ENCODE peak calls at places on chromosomes 1 and 21, in nine cellular contexts. One of them, this sample, is unnamed.

GRCh38 chr1:9400425-9401079 is 107.9 kb downstream of the SPSB1 start:
- DNase-seq in GM12878: no peak
- DNase-seq in OCI-LY7: peak
- DNase-seq in HCT116: no peak
- DNase-seq in stomach: peak
- DNase-seq in RWPE1: no peak
- DNase-seq in mesothelial cell of epicardium: no peak
- DNase-seq in mucosa of descending colon: peak
- DNase-seq in NB4: peak
- DNase-seq in this sample: no peak

GRCh38 chr1:46008585-46008984 is 123.8 kb downstream of the PIK3R3 start:
- DNase-seq in HCT116: no peak
- DNase-seq in NB4: no peak
- DNase-seq in GM12878: no peak
- DNase-seq in mucosa of descending colon: no peak
- DNase-seq in OCI-LY7: no peak
- DNase-seq in mesothelial cell of epicardium: no peak
- DNase-seq in stomach: no peak
- DNase-seq in RWPE1: peak
- DNase-seq in this sample: no peak

GRCh38 chr21:44895859-44896258 is 22.4 kb upstream of the PTTG1IP start:
- DNase-seq in mucosa of descending colon: no peak
- DNase-seq in GM12878: no peak
- DNase-seq in OCI-LY7: no peak
- DNase-seq in stomach: no peak
- DNase-seq in mesothelial cell of epicardium: no peak
- DNase-seq in NB4: no peak
- DNase-seq in RWPE1: no peak
- DNase-seq in HCT116: no peak
- DNase-seq in this sample: no peak

GRCh38 chr21:32240708-32241433 is 38.0 kb downstream of the MIS18A start:
- DNase-seq in stomach: no peak
- DNase-seq in OCI-LY7: no peak
- DNase-seq in mucosa of descending colon: no peak
- DNase-seq in RWPE1: no peak
- DNase-seq in GM12878: peak
- DNase-seq in mesothelial cell of epicardium: no peak
- DNase-seq in NB4: no peak
- DNase-seq in HCT116: no peak
- DNase-seq in this sample: no peak

GRCh38 chr1:80542231-80542630 is 1258.5 kb upstream of the ADGRL2 start:
- DNase-seq in stomach: no peak
- DNase-seq in RWPE1: no peak
- DNase-seq in mucosa of descending colon: no peak
- DNase-seq in mesothelial cell of epicardium: no peak
- DNase-seq in HCT116: no peak
- DNase-seq in NB4: no peak
- DNase-seq in OCI-LY7: no peak
- DNase-seq in GM12878: no peak
- DNase-seq in this sample: no peak

GRCh38 chr21:41143596-41144325 is 24.2 kb upstream of the BACE2 start:
- DNase-seq in HCT116: no peak
- DNase-seq in RWPE1: no peak
- DNase-seq in OCI-LY7: no peak
- DNase-seq in mucosa of descending colon: no peak
- DNase-seq in mesothelial cell of epicardium: no peak
- DNase-seq in NB4: no peak
- DNase-seq in stomach: no peak
- DNase-seq in GM12878: no peak
- DNase-seq in this sample: no peak

GRCh38 chr1:41637367-41637766 is 152.9 kb upstream of the EDN2 start:
- DNase-seq in GM12878: no peak
- DNase-seq in mesothelial cell of epicardium: no peak
- DNase-seq in OCI-LY7: no peak
- DNase-seq in HCT116: no peak
- DNase-seq in NB4: no peak
- DNase-seq in stomach: no peak
- DNase-seq in RWPE1: no peak
- DNase-seq in mucosa of descending colon: no peak
- DNase-seq in this sample: no peak

GRCh38 chr1:52102336-52103013 is 39.4 kb upstream of the ZFYVE9 start:
- DNase-seq in RWPE1: no peak
- DNase-seq in mucosa of descending colon: no peak
- DNase-seq in mesothelial cell of epicardium: no peak
- DNase-seq in NB4: no peak
- DNase-seq in OCI-LY7: no peak
- DNase-seq in GM12878: peak
- DNase-seq in stomach: no peak
- DNase-seq in HCT116: no peak
- DNase-seq in this sample: no peak

GRCh38 chr1:109250454-109251276 is 1.3 kb downstream of the CELSR2 start:
- DNase-seq in OCI-LY7: no peak
- DNase-seq in mesothelial cell of epicardium: no peak
- DNase-seq in GM12878: no peak
- DNase-seq in stomach: no peak
- DNase-seq in RWPE1: no peak
- DNase-seq in NB4: no peak
- DNase-seq in HCT116: no peak
- DNase-seq in mucosa of descending colon: peak
- DNase-seq in this sample: no peak

GRCh38 chr1:27430903-27431653 is 38.7 kb downstream of the GPR3 start:
- DNase-seq in GM12878: no peak
- DNase-seq in mesothelial cell of epicardium: no peak
- DNase-seq in mucosa of descending colon: no peak
- DNase-seq in HCT116: no peak
- DNase-seq in stomach: no peak
- DNase-seq in OCI-LY7: peak
- DNase-seq in NB4: peak
- DNase-seq in RWPE1: no peak
- DNase-seq in this sample: no peak

GRCh38 chr21:16572032-16572431 is 842.2 kb downstream of the USP25 start:
- DNase-seq in OCI-LY7: no peak
- DNase-seq in RWPE1: no peak
- DNase-seq in mucosa of descending colon: no peak
- DNase-seq in NB4: no peak
- DNase-seq in GM12878: no peak
- DNase-seq in HCT116: no peak
- DNase-seq in mesothelial cell of epicardium: no peak
- DNase-seq in stomach: no peak
- DNase-seq in this sample: no peak

GRCh38 chr1:110119843-110120242 is 7.6 kb downstream of the UBL4B start:
- DNase-seq in NB4: no peak
- DNase-seq in RWPE1: no peak
- DNase-seq in HCT116: no peak
- DNase-seq in mesothelial cell of epicardium: no peak
- DNase-seq in stomach: peak
- DNase-seq in GM12878: no peak
- DNase-seq in mucosa of descending colon: peak
- DNase-seq in OCI-LY7: no peak
- DNase-seq in this sample: no peak

GRCh38 chr1:220796530-220796929 is 9.8 kb downstream of the MTARC1 start:
- DNase-seq in stomach: no peak
- DNase-seq in RWPE1: no peak
- DNase-seq in HCT116: no peak
- DNase-seq in mucosa of descending colon: no peak
- DNase-seq in NB4: no peak
- DNase-seq in mesothelial cell of epicardium: no peak
- DNase-seq in GM12878: no peak
- DNase-seq in OCI-LY7: no peak
- DNase-seq in this sample: no peak

GRCh38 chr1:201288765-201289164 is 5.5 kb downstream of the PKP1 start:
- DNase-seq in mesothelial cell of epicardium: no peak
- DNase-seq in stomach: no peak
- DNase-seq in RWPE1: peak
- DNase-seq in GM12878: no peak
- DNase-seq in NB4: no peak
- DNase-seq in HCT116: no peak
- DNase-seq in mucosa of descending colon: no peak
- DNase-seq in OCI-LY7: no peak
- DNase-seq in this sample: no peak
- TF ChIP-seq CTCF in mesothelial cell of epicardium: no peak
- TF ChIP-seq CTCF in stomach: no peak
- TF ChIP-seq CTCF in RWPE1: no peak
- TF ChIP-seq CTCF in GM12878: no peak
- TF ChIP-seq CTCF in NB4: no peak
- TF ChIP-seq CTCF in HCT116: no peak
- TF ChIP-seq CTCF in mucosa of descending colon: no peak
- TF ChIP-seq CTCF in OCI-LY7: no peak
- TF ChIP-seq CTCF in this sample: no peak

GRCh38 chr1:222004784-222005183 is 262.9 kb upstream of the DUSP10 start:
- DNase-seq in NB4: no peak
- DNase-seq in OCI-LY7: no peak
- DNase-seq in mesothelial cell of epicardium: no peak
- DNase-seq in HCT116: no peak
- DNase-seq in GM12878: no peak
- DNase-seq in stomach: no peak
- DNase-seq in mucosa of descending colon: no peak
- DNase-seq in RWPE1: no peak
- DNase-seq in this sample: no peak

GRCh38 chr1:222006715-222007114 is 264.8 kb upstream of the DUSP10 start:
- DNase-seq in mucosa of descending colon: no peak
- DNase-seq in NB4: no peak
- DNase-seq in OCI-LY7: no peak
- DNase-seq in GM12878: no peak
- DNase-seq in HCT116: no peak
- DNase-seq in RWPE1: no peak
- DNase-seq in stomach: no peak
- DNase-seq in mesothelial cell of epicardium: no peak
- DNase-seq in this sample: no peak

GRCh38 chr1:222012816-222013215 is 270.9 kb upstream of the DUSP10 start:
- DNase-seq in mesothelial cell of epicardium: no peak
- DNase-seq in GM12878: no peak
- DNase-seq in RWPE1: no peak
- DNase-seq in NB4: no peak
- DNase-seq in OCI-LY7: no peak
- DNase-seq in mucosa of descending colon: no peak
- DNase-seq in stomach: no peak
- DNase-seq in HCT116: no peak
- DNase-seq in this sample: no peak

GRCh38 chr1:222010306-222010705 is 268.4 kb upstream of the DUSP10 start:
- DNase-seq in HCT116: no peak
- DNase-seq in OCI-LY7: no peak
- DNase-seq in stomach: no peak
- DNase-seq in mucosa of descending colon: no peak
- DNase-seq in GM12878: no peak
- DNase-seq in NB4: no peak
- DNase-seq in RWPE1: no peak
- DNase-seq in mesothelial cell of epicardium: no peak
- DNase-seq in this sample: no peak

GRCh38 chr1:222009105-222009730 is 267.3 kb upstream of the DUSP10 start:
- DNase-seq in mucosa of descending colon: no peak
- DNase-seq in GM12878: peak
- DNase-seq in mesothelial cell of epicardium: no peak
- DNase-seq in stomach: no peak
- DNase-seq in RWPE1: peak
- DNase-seq in NB4: peak
- DNase-seq in HCT116: no peak
- DNase-seq in OCI-LY7: peak
- DNase-seq in this sample: peak
- TF ChIP-seq CTCF in mucosa of descending colon: no peak
- TF ChIP-seq CTCF in GM12878: peak
- TF ChIP-seq CTCF in mesothelial cell of epicardium: no peak
- TF ChIP-seq CTCF in stomach: peak
- TF ChIP-seq CTCF in RWPE1: peak
- TF ChIP-seq CTCF in NB4: peak
- TF ChIP-seq CTCF in HCT116: peak
- TF ChIP-seq CTCF in OCI-LY7: peak
- TF ChIP-seq CTCF in this sample: peak

GRCh38 chr1:2414297-2414958 is 2.1 kb upstream of the PEX10 start:
- DNase-seq in mesothelial cell of epicardium: peak
- DNase-seq in stomach: peak
- DNase-seq in GM12878: peak
- DNase-seq in OCI-LY7: peak
- DNase-seq in NB4: peak
- DNase-seq in HCT116: no peak
- DNase-seq in mucosa of descending colon: peak
- DNase-seq in RWPE1: peak
- DNase-seq in this sample: peak
- TF ChIP-seq CTCF in mesothelial cell of epicardium: peak
- TF ChIP-seq CTCF in stomach: peak
- TF ChIP-seq CTCF in GM12878: peak
- TF ChIP-seq CTCF in OCI-LY7: peak
- TF ChIP-seq CTCF in NB4: peak
- TF ChIP-seq CTCF in HCT116: peak
- TF ChIP-seq CTCF in mucosa of descending colon: peak
- TF ChIP-seq CTCF in RWPE1: peak
- TF ChIP-seq CTCF in this sample: peak

GRCh38 chr1:44222397-44223334 is 9.4 kb downstream of the DMAP1 start:
- DNase-seq in RWPE1: no peak
- DNase-seq in mucosa of descending colon: no peak
- DNase-seq in HCT116: no peak
- DNase-seq in OCI-LY7: no peak
- DNase-seq in GM12878: no peak
- DNase-seq in stomach: no peak
- DNase-seq in mesothelial cell of epicardium: no peak
- DNase-seq in NB4: no peak
- DNase-seq in this sample: no peak
- TF ChIP-seq CTCF in RWPE1: no peak
- TF ChIP-seq CTCF in mucosa of descending colon: no peak
- TF ChIP-seq CTCF in HCT116: no peak
- TF ChIP-seq CTCF in OCI-LY7: no peak
- TF ChIP-seq CTCF in GM12878: no peak
- TF ChIP-seq CTCF in stomach: no peak
- TF ChIP-seq CTCF in mesothelial cell of epicardium: no peak
- TF ChIP-seq CTCF in NB4: no peak
- TF ChIP-seq CTCF in this sample: no peak

DNA sequence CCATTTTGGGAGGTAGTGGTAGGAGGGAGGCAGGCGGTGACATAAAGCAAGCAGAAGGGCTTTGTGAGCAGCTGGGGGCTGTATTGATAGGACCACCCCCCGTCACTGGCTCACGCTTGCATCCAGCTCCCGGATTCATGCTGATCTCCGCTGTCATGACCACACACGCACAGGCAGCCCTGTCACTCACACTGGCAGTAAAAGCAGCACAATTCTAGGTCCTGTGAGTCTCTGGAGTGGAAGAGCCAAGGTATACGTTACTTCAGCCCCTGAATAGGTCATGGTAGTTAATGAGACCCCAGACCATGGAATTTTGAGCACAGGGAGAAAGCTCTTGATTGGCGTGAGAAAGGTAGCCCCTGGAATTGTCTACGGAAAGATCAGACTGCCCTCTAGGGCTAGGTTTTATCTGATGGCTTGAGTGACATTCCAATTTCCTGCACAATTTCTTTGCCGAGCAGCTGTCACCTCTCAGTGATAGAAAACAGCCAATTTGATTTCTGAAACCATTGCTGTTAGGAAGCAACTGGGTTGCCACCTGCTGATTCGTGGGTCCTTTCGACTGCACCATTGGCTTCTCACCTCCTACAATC is 5.4 kb downstream of the OR2B11 start:
- DNase-seq in stomach: no peak
- DNase-seq in mesothelial cell of epicardium: no peak
- DNase-seq in GM12878: no peak
- DNase-seq in HCT116: no peak
- DNase-seq in RWPE1: no peak
- DNase-seq in mucosa of descending colon: no peak
- DNase-seq in NB4: peak
- DNase-seq in OCI-LY7: no peak
- DNase-seq in this sample: no peak
- TF ChIP-seq CTCF in stomach: no peak
- TF ChIP-seq CTCF in mesothelial cell of epicardium: no peak
- TF ChIP-seq CTCF in GM12878: no peak
- TF ChIP-seq CTCF in HCT116: no peak
- TF ChIP-seq CTCF in RWPE1: no peak
- TF ChIP-seq CTCF in mucosa of descending colon: no peak
- TF ChIP-seq CTCF in NB4: no peak
- TF ChIP-seq CTCF in OCI-LY7: no peak
- TF ChIP-seq CTCF in this sample: peak

GRCh38 chr1:115158181-115158580 is 68.9 kb upstream of the TSPAN2 start:
- DNase-seq in HCT116: no peak
- DNase-seq in mucosa of descending colon: no peak
- DNase-seq in RWPE1: peak
- DNase-seq in stomach: no peak
- DNase-seq in mesothelial cell of epicardium: no peak
- DNase-seq in OCI-LY7: no peak
- DNase-seq in NB4: no peak
- DNase-seq in GM12878: no peak
- DNase-seq in this sample: no peak
- TF ChIP-seq CTCF in HCT116: no peak
- TF ChIP-seq CTCF in mucosa of descending colon: no peak
- TF ChIP-seq CTCF in RWPE1: no peak
- TF ChIP-seq CTCF in stomach: no peak
- TF ChIP-seq CTCF in mesothelial cell of epicardium: no peak
- TF ChIP-seq CTCF in OCI-LY7: no peak
- TF ChIP-seq CTCF in NB4: no peak
- TF ChIP-seq CTCF in GM12878: no peak
- TF ChIP-seq CTCF in this sample: no peak

This sample was measured in Panc1.